ENCODE peak calls at places on chromosomes 2 and 18, in seven cellular contexts. W, J, O, T, M, C and U are unnamed samples.

GRCh38 chr2:42567806-42568429 is 514 bp upstream of the MTA3 start:
- DNase-seq in W (peak; percentile 4), J (no peak), O (peak; percentile 85), T (no peak), M (no peak), C (peak; percentile 36), U (peak; percentile 58)

GRCh38 chr2:137155351-137156104 is 390.2 kb downstream of the THSD7B start:
- DNase-seq in W (no peak), J (no peak), O (no peak), T (no peak), M (no peak), C (peak; percentile 75), U (no peak)

GRCh38 chr2:579351-579886 is 97.8 kb downstream of the TMEM18 start:
- DNase-seq in W (no peak), J (no peak), O (no peak), T (no peak), M (no peak), C (no peak), U (peak; percentile 27)

GRCh38 chr2:134083548-134083947 is 170.3 kb upstream of the MGAT5 start:
- DNase-seq in W (no peak), J (no peak), O (no peak), T (no peak), M (no peak), C (no peak), U (no peak)

GRCh38 chr18:62832282-62832681 is 116.9 kb downstream of the PHLPP1 start:
- DNase-seq in W (no peak), J (no peak), O (no peak), T (no peak), M (peak; percentile 30), C (no peak), U (no peak)

GRCh38 chr2:160075171-160075570 is 12.8 kb upstream of the PLA2R1 start:
- DNase-seq in W (no peak), J (no peak), O (no peak), T (peak; percentile 92), M (no peak), C (peak; percentile 96), U (no peak)

GRCh38 chr2:239268082-239268481 is 132.7 kb downstream of the HDAC4 start:
- DNase-seq in W (no peak), J (no peak), O (no peak), T (no peak), M (no peak), C (no peak), U (no peak)

GRCh38 chr2:94874277-94874997 is 3.2 kb downstream of the TEKT4 start:
- DNase-seq in W (peak; percentile 23), J (no peak), O (peak; percentile 67), T (no peak), M (peak; percentile 89), C (peak; percentile 8), U (peak; percentile 66)

GRCh38 chr2:206488623-206489022 is 45.3 kb downstream of the ADAM23 start:
- DNase-seq in W (no peak), J (no peak), O (peak; percentile 18), T (no peak), M (no peak), C (no peak), U (no peak)

GRCh38 chr2:17076535-17076934 is 410.9 kb upstream of the CYRIA start:
- DNase-seq in W (no peak), J (no peak), O (no peak), T (no peak), M (no peak), C (no peak), U (no peak)

GRCh38 chr2:188869560-188869959 is 104.6 kb upstream of the COL3A1 start:
- DNase-seq in W (no peak), J (no peak), O (no peak), T (no peak), M (no peak), C (peak; percentile 49), U (no peak)

GRCh38 chr2:120401275-120402069 is 55.5 kb downstream of the INHBB start:
- DNase-seq in W (no peak), J (no peak), O (no peak), T (no peak), M (no peak), C (no peak), U (no peak)

GRCh38 chr2:103145739-103146138 is 383.9 kb downstream of the TMEM182 start:
- DNase-seq in W (no peak), J (no peak), O (no peak), T (no peak), M (no peak), C (no peak), U (no peak)

GRCh38 chr2:28408764-28409599 is 16.3 kb downstream of the FOSL2 start:
- DNase-seq in W (peak; percentile 71), J (no peak), O (no peak), T (no peak), M (no peak), C (peak; percentile 76), U (no peak)

GRCh38 chr2:64062840-64063239 is 43.6 kb upstream of the VPS54 start:
- DNase-seq in W (no peak), J (no peak), O (peak; percentile 64), T (no peak), M (no peak), C (peak; percentile 80), U (peak; percentile 13)